ENCODE peak calls at places on chromosomes 7 and 10, in nine cellular contexts. V is mesendoderm; W is left ventricle myocardium inferior; C is dermis blood vessel endothelial cell; J is activated naive CD4-positive, alpha-beta T cell treated with Interleukin-2 at 50 U/mL for 16 hours; R is WTC11; U is activated CD8-positive, alpha-beta memory T cell treated with anti-CD3 and anti-CD28 coated beads, Interleukin-2, amount 50 U/mL, for 4 hours; B is skeletal muscle cell; M is EH. L is an unnamed sample.

GRCh38 chr10:113780681-113781250 is 29.3 kb downstream of the PLEKHS1 start:
- DNase-seq in V (peak), W (no peak), C (peak), J (no peak), R (no peak), U (no peak), B (no peak), M (peak), L (no peak)

GRCh38 chr10:25683291-25683690 is 250.7 kb upstream of the MYO3A start:
- DNase-seq in V (no peak), W (no peak), C (no peak), J (no peak), R (no peak), U (no peak), B (no peak), M (no peak), L (no peak)

GRCh38 chr7:50412958-50413357 is 37.2 kb downstream of the FIGNL1 start:
- DNase-seq in V (no peak), W (no peak), C (no peak), J (no peak), R (no peak), U (no peak), B (no peak), M (no peak), L (no peak)

GRCh38 chr10:33609546-33609945 is 275.1 kb upstream of the NRP1 start:
- DNase-seq in V (peak), W (no peak), C (no peak), J (no peak), R (no peak), U (no peak), B (no peak), M (no peak), L (no peak)

GRCh38 chr7:5303061-5303460 is 20.3 kb downstream of the SLC29A4 start:
- DNase-seq in V (no peak), W (no peak), C (no peak), J (no peak), R (no peak), U (no peak), B (no peak), M (no peak), L (no peak)

GRCh38 chr10:11546581-11546980 is 64.9 kb downstream of the USP6NL start:
- DNase-seq in V (no peak), W (no peak), C (peak), J (no peak), R (no peak), U (no peak), B (no peak), M (peak), L (no peak)

GRCh38 chr10:45514283-45515270 is 140.6 kb downstream of the ALOX5 start:
- DNase-seq in V (no peak), W (no peak), C (peak), J (no peak), R (no peak), U (no peak), B (peak), M (peak), L (peak)

GRCh38 chr10:17199351-17199804 is 2.1 kb downstream of the TRDMT1 start:
- DNase-seq in V (peak), W (no peak), C (peak), J (no peak), R (no peak), U (no peak), B (no peak), M (peak), L (peak)

GRCh38 chr10:129626309-129626708 is 159.3 kb downstream of the MGMT start:
- DNase-seq in V (peak), W (no peak), C (no peak), J (no peak), R (peak), U (no peak), B (no peak), M (no peak), L (no peak)

GRCh38 chr7:151745090-151745638 is 131.8 kb downstream of the PRKAG2 start:
- DNase-seq in V (no peak), W (peak), C (peak), J (peak), R (no peak), U (no peak), B (peak), M (peak), L (peak)

GRCh38 chr7:16801111-16801542 is 3.7 kb downstream of the AGR2 start:
- DNase-seq in V (peak), W (no peak), C (peak), J (no peak), R (no peak), U (no peak), B (peak), M (peak), L (peak)

GRCh38 chr10:8412541-8412940 is 358.1 kb downstream of the GATA3 start:
- DNase-seq in V (no peak), W (no peak), C (no peak), J (no peak), R (no peak), U (no peak), B (no peak), M (no peak), L (no peak)

GRCh38 chr7:108235451-108236061 is 105.4 kb upstream of the LAMB4 start:
- DNase-seq in V (peak), W (no peak), C (peak), J (no peak), R (no peak), U (no peak), B (no peak), M (peak), L (no peak)

GRCh38 chr7:35761882-35762720 is 38.8 kb upstream of the SEPTIN7 start:
- DNase-seq in V (no peak), W (no peak), C (no peak), J (no peak), R (no peak), U (no peak), B (no peak), M (peak), L (no peak)

GRCh38 chr10:46216836-46217748 is 69.7 kb upstream of the ANTXRL start:
- DNase-seq in V (no peak), W (no peak), C (peak), J (no peak), R (no peak), U (no peak), B (no peak), M (no peak), L (no peak)

GRCh38 chr7:3942778-3943177 is 641.7 kb downstream of the SDK1 start:
- DNase-seq in V (peak), W (no peak), C (no peak), J (no peak), R (no peak), U (no peak), B (no peak), M (no peak), L (peak)

GRCh38 chr10:12113627-12114026 is 15.8 kb upstream of the SEC61A2 start:
- DNase-seq in V (no peak), W (no peak), C (no peak), J (no peak), R (no peak), U (no peak), B (no peak), M (no peak), L (no peak)

GRCh38 chr7:131574741-131575140 is 18.3 kb upstream of the PODXL start:
- DNase-seq in V (no peak), W (no peak), C (peak), J (no peak), R (no peak), U (no peak), B (peak), M (peak), L (no peak)

GRCh38 chr10:13993169-13993568 is 337.6 kb downstream of the FRMD4A start:
- DNase-seq in V (no peak), W (no peak), C (peak), J (no peak), R (no peak), U (no peak), B (peak), M (peak), L (peak)

GRCh38 chr7:136071106-136071505 is 93.9 kb upstream of the MTPN start:
- DNase-seq in V (no peak), W (no peak), C (no peak), J (no peak), R (no peak), U (no peak), B (no peak), M (no peak), L (peak)

GRCh38 chr10:1573334-1573969 is 163.9 kb downstream of the ADARB2 start:
- DNase-seq in V (no peak), W (no peak), C (no peak), J (no peak), R (no peak), U (no peak), B (no peak), M (no peak), L (no peak)

GRCh38 chr10:80090120-80090519 is 11.7 kb downstream of the TMEM254 start:
- DNase-seq in V (no peak), W (no peak), C (no peak), J (no peak), R (no peak), U (no peak), B (no peak), M (no peak), L (peak)

GRCh38 chr7:23530901-23531793 is 634 bp downstream of the TRA2A start:
- DNase-seq in V (peak), W (peak), C (peak), J (peak), R (peak), U (peak), B (no peak), M (peak), L (peak)

GRCh38 chr7:141381794-141382453 is 169.3 kb upstream of the AGK start:
- DNase-seq in V (no peak), W (no peak), C (no peak), J (no peak), R (no peak), U (no peak), B (no peak), M (no peak), L (no peak)